ENCODE peak calls at places on chromosomes 4 and X, in four cellular contexts. One of them, this sample, is unnamed.

GRCh38 chr4:129218355-129218754 is 122.4 kb downstream of the C4orf33 start:
- DNase-seq in prostate gland: no peak
- DNase-seq in kidney: no peak
- DNase-seq in pancreas: no peak
- DNase-seq in this sample: no peak

GRCh38 chr4:156594619-156595018 is 377.0 kb downstream of the PDGFC start:
- DNase-seq in prostate gland: peak
- DNase-seq in kidney: peak
- DNase-seq in pancreas: no peak
- DNase-seq in this sample: peak

GRCh38 chr4:47784222-47784621 is 53.6 kb downstream of the CORIN start:
- DNase-seq in prostate gland: no peak
- DNase-seq in kidney: no peak
- DNase-seq in pancreas: no peak
- DNase-seq in this sample: no peak

GRCh38 chr4:153114771-153115321 is 89.4 kb upstream of the TRIM2 start:
- DNase-seq in prostate gland: no peak
- DNase-seq in kidney: no peak
- DNase-seq in pancreas: no peak
- DNase-seq in this sample: no peak

GRCh38 chr4:85672116-85672515 is 197.2 kb downstream of the ARHGAP24 start:
- DNase-seq in prostate gland: no peak
- DNase-seq in kidney: no peak
- DNase-seq in pancreas: no peak
- DNase-seq in this sample: no peak

GRCh38 chr4:8647626-8648025 is 55.1 kb downstream of the CPZ start:
- DNase-seq in prostate gland: no peak
- DNase-seq in kidney: peak
- DNase-seq in pancreas: peak
- DNase-seq in this sample: no peak

GRCh38 chrX:153643431-153644351 is 3.3 kb upstream of the DUSP9 start:
- DNase-seq in prostate gland: no peak
- DNase-seq in kidney: peak
- DNase-seq in pancreas: peak
- DNase-seq in this sample: no peak

GRCh38 chrX:18426004-18426320 is 554 bp downstream of the CDKL5 start:
- DNase-seq in prostate gland: no peak
- DNase-seq in kidney: no peak
- DNase-seq in pancreas: peak
- DNase-seq in this sample: no peak

GRCh38 chr4:15868065-15868464 is 70.5 kb downstream of the FGFBP1 start:
- DNase-seq in prostate gland: no peak
- DNase-seq in kidney: no peak
- DNase-seq in pancreas: no peak
- DNase-seq in this sample: no peak

DNA sequence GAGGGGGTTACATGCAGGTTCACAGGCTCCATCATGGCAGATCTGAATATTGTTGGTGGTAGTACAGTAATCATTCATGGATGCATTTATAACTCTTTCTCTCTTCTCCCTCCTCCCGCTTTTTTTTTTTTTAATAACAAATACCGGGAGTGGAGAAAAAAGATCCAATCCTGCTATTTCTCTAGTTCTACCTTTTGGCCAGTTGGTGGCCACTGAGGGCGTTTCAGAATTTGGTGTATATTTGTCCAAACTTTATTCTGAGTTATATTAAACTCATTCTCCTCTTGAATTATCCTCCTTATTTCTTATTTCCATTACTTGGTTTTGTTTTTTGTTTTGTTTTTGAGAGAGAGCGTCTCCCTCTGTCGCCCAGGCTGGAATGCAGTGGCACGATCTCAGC is 74.8 kb downstream of the HMGB2 start:
- DNase-seq in prostate gland: no peak
- DNase-seq in kidney: no peak
- DNase-seq in pancreas: no peak
- DNase-seq in this sample: no peak
- TF ChIP-seq CTCF in prostate gland: no peak
- TF ChIP-seq CTCF in kidney: no peak
- TF ChIP-seq CTCF in pancreas: no peak
- TF ChIP-seq CTCF in this sample: no peak

GRCh38 chr4:57854748-57855147 is 744.6 kb upstream of the IGFBP7 start:
- DNase-seq in prostate gland: no peak
- DNase-seq in kidney: no peak
- DNase-seq in pancreas: no peak
- DNase-seq in this sample: no peak
- H3K4me3 ChIP-seq in prostate gland: no peak
- H3K4me3 ChIP-seq in kidney: no peak
- H3K4me3 ChIP-seq in pancreas: no peak
- H3K4me3 ChIP-seq in this sample: peak

DNA sequence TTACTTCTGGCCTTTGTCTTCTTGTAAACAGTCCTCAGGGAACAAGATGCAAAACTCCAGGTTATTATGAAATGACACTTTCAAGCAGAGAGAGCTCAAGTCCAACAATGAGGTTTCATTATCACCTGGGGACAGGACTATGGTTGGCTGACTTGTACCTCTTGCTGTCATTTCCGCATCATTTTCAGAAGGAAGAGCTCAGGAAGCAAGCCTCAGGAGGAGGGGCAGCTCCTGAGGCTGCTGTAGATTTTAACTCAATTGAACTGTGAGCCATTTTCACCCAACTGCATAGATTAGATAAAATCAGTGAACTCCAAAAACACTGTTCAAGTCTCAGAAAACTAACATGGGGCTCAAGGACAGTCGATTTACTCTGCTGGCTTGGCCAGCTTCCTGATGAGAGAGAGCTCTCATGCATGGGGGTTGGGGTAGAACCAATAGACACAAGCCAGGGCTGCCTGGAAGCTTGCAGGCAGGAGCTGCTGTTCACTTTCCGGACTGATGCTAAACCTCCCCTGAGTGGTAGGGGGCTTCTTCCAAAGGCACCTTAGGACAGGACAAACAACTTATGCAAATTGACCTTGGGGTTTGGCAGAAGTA is 23.6 kb downstream of the TMEM255A start:
- DNase-seq in prostate gland: no peak
- DNase-seq in kidney: no peak
- DNase-seq in pancreas: no peak
- DNase-seq in this sample: no peak
- TF ChIP-seq CTCF in prostate gland: no peak
- TF ChIP-seq CTCF in kidney: no peak
- TF ChIP-seq CTCF in pancreas: no peak
- TF ChIP-seq CTCF in this sample: no peak

GRCh38 chr4:114562176-114562904 is 36.3 kb upstream of the UGT8 start:
- DNase-seq in prostate gland: no peak
- DNase-seq in kidney: no peak
- DNase-seq in pancreas: no peak
- DNase-seq in this sample: no peak
- H3K4me3 ChIP-seq in prostate gland: no peak
- H3K4me3 ChIP-seq in kidney: no peak
- H3K4me3 ChIP-seq in pancreas: no peak
- H3K4me3 ChIP-seq in this sample: no peak